ENCODE peak calls at places on chromosomes 6 and 20, in ten cellular contexts. I is AML-193; T is ELF-1; Q is CD8-positive, alpha-beta T cell; V is mesendoderm; H is retinal pigment epithelial cell; B is brain microvascular endothelial cell; C is NCI-H1694; W is BE2C; L is fibroblast of mammary gland. Z is an unnamed sample.

GRCh38 chr6:135162678-135163439 is 18.2 kb upstream of the MYB start:
- DNase-seq in L (peak; percentile 55), H (no peak), C (peak; percentile 6), B (no peak), I (peak; percentile 18), Q (peak; percentile 46), V (peak; percentile 84), W (peak; percentile 76), T (peak; percentile 79), Z (peak; percentile 87)

GRCh38 chr20:49657118-49657901 is 56.4 kb downstream of the B4GALT5 start:
- DNase-seq in T (no peak), L (peak; percentile 89), B (no peak), C (no peak), V (no peak), Q (no peak), W (no peak), H (no peak), I (no peak), Z (no peak)

GRCh38 chr6:14950103-14950969 is 295.5 kb upstream of the JARID2 start:
- DNase-seq in T (no peak), Q (no peak), I (no peak), H (no peak), B (no peak), W (no peak), V (peak; percentile 56), C (no peak), L (no peak), Z (no peak)

GRCh38 chr20:38112943-38113294 is 52.2 kb downstream of the TGM2 start:
- DNase-seq in H (no peak), Q (no peak), B (no peak), T (no peak), W (no peak), I (no peak), V (no peak), C (no peak), L (no peak), Z (no peak)

GRCh38 chr20:1484438-1485120 is 6.6 kb downstream of the SIRPB2 start:
- DNase-seq in Q (no peak), W (no peak), C (no peak), H (no peak), V (no peak), L (peak; percentile 33), T (no peak), B (no peak), I (no peak), Z (no peak)

GRCh38 chr20:19802492-19803158 is 44.6 kb downstream of the RIN2 start:
- DNase-seq in V (peak; percentile 78), Q (no peak), W (no peak), T (peak; percentile 73), B (no peak), I (peak; percentile 12), L (no peak), C (peak; percentile 11), H (no peak), Z (no peak)

GRCh38 chr20:48421547-48421946 is 406.3 kb downstream of the PREX1 start:
- DNase-seq in I (no peak), C (peak; percentile 29), V (no peak), W (no peak), L (no peak), T (no peak), H (no peak), Q (no peak), B (no peak), Z (no peak)

GRCh38 chr6:85865665-85866372 is 223.1 kb upstream of the SYNCRIP start:
- DNase-seq in W (no peak), C (no peak), L (peak; percentile 78), I (no peak), V (peak; percentile 18), H (peak; percentile 56), B (peak; percentile 66), T (no peak), Q (no peak), Z (peak; percentile 37)

GRCh38 chr6:108610270-108610839 is 49.6 kb downstream of the FOXO3 start:
- DNase-seq in V (no peak), L (no peak), C (no peak), H (no peak), W (no peak), I (no peak), B (no peak), Q (no peak), T (no peak), Z (no peak)

GRCh38 chr20:37804584-37805566 is 98.1 kb upstream of the VSTM2L start:
- DNase-seq in T (no peak), C (no peak), L (no peak), V (no peak), H (no peak), B (no peak), W (no peak), I (peak; percentile 66), Q (no peak), Z (peak; percentile 87)

GRCh38 chr6:6564154-6564553 is 24.4 kb upstream of the LY86 start:
- DNase-seq in T (no peak), H (no peak), W (no peak), B (no peak), V (no peak), L (no peak), I (no peak), C (no peak), Q (no peak), Z (peak; percentile 48)

GRCh38 chr20:3239026-3239866 is at the start of gene SLC4A11:
- DNase-seq in C (no peak), T (peak; percentile 76), B (no peak), W (peak; percentile 38), L (peak; percentile 56), Q (peak; percentile 44), V (peak; percentile 69), I (peak; percentile 32), H (no peak), Z (peak; percentile 63)

GRCh38 chr6:163422574-163422973 is 8.1 kb downstream of the QKI start:
- DNase-seq in L (no peak), V (no peak), T (no peak), W (no peak), Q (no peak), B (no peak), C (no peak), I (no peak), H (no peak), Z (no peak)

GRCh38 chr20:61922411-61922810 is 143.3 kb downstream of the TAF4 start:
- DNase-seq in C (no peak), Q (no peak), B (no peak), L (no peak), V (no peak), T (no peak), H (no peak), W (no peak), I (no peak), Z (no peak)

GRCh38 chr6:149642829-149643580 is 5.5 kb downstream of the KATNA1 start:
- DNase-seq in I (no peak), W (no peak), B (peak; percentile 12), C (no peak), L (peak; percentile 42), H (no peak), V (no peak), T (no peak), Q (no peak), Z (peak; percentile 27)

GRCh38 chr6:5302220-5302946 is 41.1 kb downstream of the FARS2 start:
- DNase-seq in T (no peak), V (no peak), C (no peak), I (no peak), H (no peak), W (peak; percentile 45), L (no peak), B (no peak), Q (no peak), Z (peak; percentile 95)

GRCh38 chr6:16346831-16347230 is 108.4 kb downstream of the GMPR start:
- DNase-seq in W (no peak), B (no peak), L (no peak), H (no peak), Q (no peak), C (no peak), V (no peak), T (no peak), I (no peak), Z (no peak)

GRCh38 chr6:163146036-163146435 is 268.5 kb upstream of the QKI start:
- DNase-seq in L (no peak), Q (no peak), H (no peak), I (no peak), B (no peak), W (no peak), C (no peak), V (no peak), T (no peak), Z (no peak)

GRCh38 chr6:85452441-85452881 is 2.6 kb downstream of the NT5E start:
- DNase-seq in C (no peak), H (no peak), B (peak; percentile 46), L (peak; percentile 93), I (no peak), V (no peak), W (no peak), Q (no peak), T (no peak), Z (no peak)

GRCh38 chr20:53914861-53915458 is 155.4 kb downstream of the BCAS1 start:
- DNase-seq in H (no peak), L (no peak), C (no peak), I (no peak), V (peak; percentile 79), B (no peak), Q (no peak), T (no peak), W (no peak), Z (no peak)

GRCh38 chr6:36845233-36845632 is 6.0 kb upstream of the CPNE5 start:
- DNase-seq in H (no peak), L (no peak), I (no peak), Q (no peak), B (no peak), W (no peak), C (no peak), T (no peak), V (no peak), Z (no peak)

GRCh38 chr6:73367761-73368355 is 1.8 kb downstream of the OOEP start:
- DNase-seq in W (no peak), I (no peak), H (no peak), V (peak; percentile 65), B (no peak), C (no peak), L (no peak), Q (no peak), T (no peak), Z (no peak)

GRCh38 chr20:41538810-41539596 is 79.2 kb downstream of the CHD6 start:
- DNase-seq in T (no peak), B (no peak), Q (no peak), C (no peak), H (no peak), L (no peak), W (no peak), V (no peak), I (no peak), Z (no peak)

GRCh38 chr6:35719407-35719829 is 17.4 kb upstream of the ARMC12 start:
- DNase-seq in Q (no peak), C (no peak), I (no peak), T (no peak), W (no peak), V (no peak), L (no peak), H (no peak), B (no peak), Z (no peak)

GRCh38 chr6:73923899-73924485 is 228.0 kb downstream of the CD109 start:
- DNase-seq in I (no peak), W (no peak), B (no peak), H (no peak), Q (no peak), L (peak; percentile 65), C (no peak), T (no peak), V (no peak), Z (no peak)

GRCh38 chr6:60754879-60755278 is 1531.1 kb downstream of the KHDRBS2 start:
- DNase-seq in B (no peak), Q (no peak), C (no peak), T (no peak), I (no peak), H (no peak), L (no peak), W (no peak), V (peak; percentile 46), Z (no peak)

GRCh38 chr6:142848969-142849368 is 96.0 kb downstream of the HIVEP2 start:
- DNase-seq in I (no peak), L (no peak), Q (no peak), T (no peak), W (no peak), B (no peak), H (no peak), C (no peak), V (no peak), Z (no peak)

GRCh38 chr6:159353193-159353592 is 184.0 kb downstream of the FNDC1 start:
- DNase-seq in C (no peak), B (no peak), Q (no peak), I (no peak), V (no peak), L (no peak), H (no peak), W (no peak), T (no peak), Z (no peak)

Z was measured in GM12865.